ENCODE peak calls at places on chromosome 2, in seven cellular contexts. M is psoas muscle, G is putamen, T is WTC11, D is NCI-H2081, K is cardiac muscle cell, X is G401. R is an unnamed sample.

GRCh38 chr2:159172403-159172802 is 114.1 kb downstream of the WDSUB1 start:
- DNase-seq in M (no peak), G (no peak), T (no peak), D (no peak), K (no peak), X (no peak), R (no peak)

GRCh38 chr2:179825494-179825893 is 35.9 kb downstream of the ZNF385B start:
- DNase-seq in M (no peak), G (no peak), T (no peak), D (no peak), K (no peak), X (no peak), R (no peak)

GRCh38 chr2:55048925-55049793 is 1.1 kb downstream of the RTN4 start:
- DNase-seq in M (peak; percentile 92), G (peak; percentile 93), T (peak; percentile 83), D (peak; percentile 82), K (peak; percentile 79), X (peak; percentile 89), R (peak; percentile 69)

GRCh38 chr2:102391530-102391929 is 31.4 kb upstream of the IL18RAP start:
- DNase-seq in M (no peak), G (no peak), T (no peak), D (no peak), K (no peak), X (no peak), R (no peak)

GRCh38 chr2:168550670-168551069 is 94.6 kb downstream of the CERS6 start:
- DNase-seq in M (no peak), G (peak; percentile 12), T (peak; percentile 33), D (no peak), K (no peak), X (peak; percentile 19), R (no peak)

GRCh38 chr2:20643826-20644225 is 7.1 kb downstream of the HS1BP3 start:
- DNase-seq in M (no peak), G (no peak), T (no peak), D (no peak), K (no peak), X (no peak), R (no peak)

GRCh38 chr2:43074592-43075053 is 151.8 kb downstream of the ZFP36L2 start:
- DNase-seq in M (no peak), G (no peak), T (no peak), D (no peak), K (no peak), X (no peak), R (no peak)

GRCh38 chr2:237774811-237775553 is 23.6 kb upstream of the RBM44 start:
- DNase-seq in M (no peak), G (peak; percentile 4), T (peak; percentile 71), D (peak; percentile 43), K (peak; percentile 64), X (peak; percentile 8), R (peak; percentile 75)

GRCh38 chr2:186733414-186733813 is 39.6 kb downstream of the FAM171B start:
- DNase-seq in M (no peak), G (peak; percentile 64), T (no peak), D (no peak), K (no peak), X (no peak), R (no peak)

GRCh38 chr2:34031097-34031496 is 432.0 kb upstream of the FAM98A start:
- DNase-seq in M (no peak), G (no peak), T (no peak), D (no peak), K (peak; percentile 64), X (no peak), R (no peak)

GRCh38 chr2:86028763-86029381 is 76.8 kb downstream of the POLR1A start:
- DNase-seq in M (peak; percentile 91), G (no peak), T (no peak), D (no peak), K (peak; percentile 82), X (no peak), R (no peak)

GRCh38 chr2:230307485-230307884 is 19.5 kb upstream of the SP140L start:
- DNase-seq in M (no peak), G (no peak), T (no peak), D (no peak), K (no peak), X (no peak), R (no peak)

GRCh38 chr2:26849056-26850001 is 1.4 kb downstream of the DPYSL5 start:
- DNase-seq in M (peak; percentile 55), G (peak; percentile 29), T (peak; percentile 64), D (peak; percentile 55), K (peak; percentile 33), X (peak; percentile 24), R (peak; percentile 70)

GRCh38 chr2:202043473-202043872 is 9.8 kb downstream of the FZD7 start:
- DNase-seq in M (no peak), G (no peak), T (no peak), D (no peak), K (no peak), X (no peak), R (no peak)

GRCh38 chr2:46142546-46143329 is 154.5 kb upstream of the EPAS1 start:
- DNase-seq in M (no peak), G (peak; percentile 13), T (no peak), D (no peak), K (no peak), X (no peak), R (no peak)

GRCh38 chr2:71339685-71340084 is 8.1 kb downstream of the ZNF638 start:
- DNase-seq in M (no peak), G (no peak), T (no peak), D (no peak), K (no peak), X (no peak), R (no peak)

GRCh38 chr2:73914667-73915066 is 12.0 kb upstream of the DGUOK start:
- DNase-seq in M (no peak), G (no peak), T (no peak), D (no peak), K (no peak), X (no peak), R (no peak)

GRCh38 chr2:190863946-190864345 is 16.7 kb upstream of the GLS start:
- DNase-seq in M (no peak), G (no peak), T (no peak), D (peak; percentile 64), K (peak; percentile 27), X (no peak), R (no peak)

GRCh38 chr2:216006164-216006663 is 7.1 kb downstream of the MREG start:
- DNase-seq in M (no peak), G (no peak), T (peak; percentile 50), D (no peak), K (no peak), X (peak; percentile 96), R (no peak)

GRCh38 chr2:148282201-148282600 is 261.3 kb downstream of the MBD5 start:
- DNase-seq in M (no peak), G (no peak), T (no peak), D (no peak), K (no peak), X (no peak), R (no peak)

GRCh38 chr2:53755022-53755630 is 12.5 kb upstream of the CHAC2 start:
- DNase-seq in M (peak; percentile 81), G (no peak), T (no peak), D (no peak), K (no peak), X (no peak), R (no peak)

GRCh38 chr2:230955163-230955779 is 30.2 kb upstream of the GPR55 start:
- DNase-seq in M (no peak), G (no peak), T (no peak), D (no peak), K (no peak), X (no peak), R (no peak)

GRCh38 chr2:74559912-74560311 is 5.4 kb downstream of the DOK1 start:
- DNase-seq in M (no peak), G (no peak), T (peak; percentile 28), D (no peak), K (no peak), X (no peak), R (no peak)

GRCh38 chr2:181850914-181851560 is 40.5 kb upstream of the ITPRID2 start:
- DNase-seq in M (no peak), G (no peak), T (no peak), D (no peak), K (no peak), X (no peak), R (no peak)

GRCh38 chr2:237222178-237222577 is 136.5 kb downstream of the COPS8 start:
- DNase-seq in M (peak; percentile 65), G (no peak), T (no peak), D (no peak), K (no peak), X (no peak), R (no peak)

GRCh38 chr2:182715121-182715895 is 749 bp upstream of the DNAJC10 start:
- DNase-seq in M (no peak), G (no peak), T (no peak), D (no peak), K (no peak), X (peak; percentile 27), R (no peak)

GRCh38 chr2:173961346-173961705 is 3.8 kb downstream of the SP3 start:
- DNase-seq in M (no peak), G (no peak), T (no peak), D (peak; percentile 46), K (no peak), X (no peak), R (no peak)

GRCh38 chr2:219689676-219690628 is 62.5 kb downstream of the SLC4A3 start:
- DNase-seq in M (no peak), G (peak; percentile 16), T (peak; percentile 55), D (peak; percentile 45), K (peak; percentile 59), X (peak; percentile 23), R (peak; percentile 61)

GRCh38 chr2:182897137-182897536 is 30.7 kb upstream of the FRZB start:
- DNase-seq in M (no peak), G (no peak), T (no peak), D (no peak), K (no peak), X (no peak), R (no peak)

GRCh38 chr2:182506606-182507005 is 79.8 kb upstream of the PDE1A start:
- DNase-seq in M (no peak), G (no peak), T (no peak), D (no peak), K (no peak), X (no peak), R (no peak)

GRCh38 chr2:3689998-3690748 is 13.2 kb upstream of the DCDC2C start:
- DNase-seq in M (no peak), G (no peak), T (no peak), D (no peak), K (no peak), X (no peak), R (no peak)

GRCh38 chr2:429142-429541 is 141.3 kb upstream of the ALKAL2 start:
- DNase-seq in M (no peak), G (no peak), T (no peak), D (no peak), K (no peak), X (no peak), R (no peak)

R was measured in D341Med.